ENCODE peak calls at places on chromosome 14, in ten cellular contexts. B is cardiac fibroblast; O is activated effector memory CD4-positive, alpha-beta T cell treated with Interleukin-2 at 50 U/mL for 16 hours; V is T-helper 2 cell; G is hippocampal formation; J is AG04450; Y is iPS DF 6.9; Z is NCI-H1105; K is IMR-90; D is A549. H is an unnamed sample.

GRCh38 chr14:22159968-22160367 is 429.1 kb downstream of the DAD1 start:
- DNase-seq in B (no peak), O (no peak), V (no peak), G (no peak), J (no peak), Y (no peak), Z (no peak), K (no peak), D (no peak), H (no peak)

GRCh38 chr14:77062261-77062660 is 33.8 kb upstream of the IRF2BPL start:
- DNase-seq in B (no peak), O (no peak), V (no peak), G (no peak), J (no peak), Y (no peak), Z (no peak), K (no peak), D (no peak), H (no peak)

GRCh38 chr14:62181591-62181990 is 419.4 kb downstream of the SNAPC1 start:
- DNase-seq in B (no peak), O (no peak), V (no peak), G (no peak), J (no peak), Y (no peak), Z (no peak), K (no peak), D (no peak), H (no peak)

GRCh38 chr14:29461131-29461530 is 466.5 kb downstream of the PRKD1 start:
- DNase-seq in B (no peak), O (no peak), V (no peak), G (no peak), J (no peak), Y (no peak), Z (no peak), K (no peak), D (no peak), H (no peak)

GRCh38 chr14:100532916-100533630 is 54.1 kb downstream of the BEGAIN start:
- DNase-seq in B (peak), O (no peak), V (no peak), G (no peak), J (peak), Y (no peak), Z (no peak), K (peak), D (no peak), H (no peak)

GRCh38 chr14:38098074-38098846 is 109.4 kb upstream of the SSTR1 start:
- DNase-seq in B (peak), O (no peak), V (no peak), G (no peak), J (peak), Y (no peak), Z (no peak), K (peak), D (no peak), H (peak)

GRCh38 chr14:67641902-67642749 is 22.4 kb downstream of the ARG2 start:
- DNase-seq in B (no peak), O (no peak), V (no peak), G (no peak), J (no peak), Y (no peak), Z (no peak), K (no peak), D (no peak), H (no peak)

GRCh38 chr14:31292962-31293616 is 85.5 kb upstream of the HECTD1 start:
- DNase-seq in B (no peak), O (no peak), V (no peak), G (no peak), J (no peak), Y (no peak), Z (no peak), K (no peak), D (no peak), H (no peak)

GRCh38 chr14:63878052-63878451 is 25.2 kb downstream of the SYNE2 start:
- DNase-seq in B (no peak), O (no peak), V (no peak), G (no peak), J (no peak), Y (no peak), Z (no peak), K (no peak), D (no peak), H (no peak)

GRCh38 chr14:69299286-69300035 is 39.5 kb downstream of the GALNT16 start:
- DNase-seq in B (no peak), O (no peak), V (no peak), G (no peak), J (no peak), Y (no peak), Z (no peak), K (no peak), D (no peak), H (no peak)

GRCh38 chr14:68501621-68502052 is 291.2 kb downstream of the ZFP36L1 start:
- DNase-seq in B (peak), O (no peak), V (no peak), G (no peak), J (no peak), Y (no peak), Z (no peak), K (no peak), D (no peak), H (no peak)

GRCh38 chr14:24331731-24332093 is 3.2 kb downstream of the ADCY4 start:
- DNase-seq in B (no peak), O (no peak), V (no peak), G (no peak), J (no peak), Y (no peak), Z (no peak), K (no peak), D (no peak), H (no peak)

GRCh38 chr14:55206175-55206574 is 14.8 kb upstream of the DLGAP5 start:
- DNase-seq in B (no peak), O (no peak), V (no peak), G (no peak), J (no peak), Y (no peak), Z (no peak), K (no peak), D (no peak), H (no peak)

GRCh38 chr14:96502621-96503251 is 554 bp downstream of the PAPOLA start:
- DNase-seq in B (peak), O (no peak), V (no peak), G (peak), J (no peak), Y (no peak), Z (peak), K (peak), D (peak), H (no peak)

GRCh38 chr14:91058017-91058675 is 2.3 kb downstream of the RPS6KA5 start:
- DNase-seq in B (no peak), O (no peak), V (no peak), G (no peak), J (no peak), Y (no peak), Z (no peak), K (no peak), D (no peak), H (peak)

GRCh38 chr14:33943484-33943883 is 7.4 kb downstream of the EGLN3 start:
- DNase-seq in B (no peak), O (no peak), V (no peak), G (no peak), J (no peak), Y (no peak), Z (peak), K (no peak), D (no peak), H (no peak)

GRCh38 chr14:67919259-67919658 is 99.7 kb downstream of the RAD51B start:
- DNase-seq in B (peak), O (no peak), V (no peak), G (no peak), J (no peak), Y (no peak), Z (no peak), K (peak), D (no peak), H (no peak)

GRCh38 chr14:34944744-34945143 is 38.0 kb upstream of the SRP54 start:
- DNase-seq in B (no peak), O (no peak), V (no peak), G (no peak), J (no peak), Y (no peak), Z (no peak), K (no peak), D (no peak), H (no peak)

GRCh38 chr14:54050759-54051158 is 94.1 kb upstream of the BMP4 start:
- DNase-seq in B (no peak), O (no peak), V (no peak), G (no peak), J (no peak), Y (no peak), Z (no peak), K (no peak), D (no peak), H (no peak)

GRCh38 chr14:52455291-52456088 is 96.8 kb downstream of the TXNDC16 start:
- DNase-seq in B (peak), O (no peak), V (no peak), G (no peak), J (peak), Y (no peak), Z (no peak), K (peak), D (no peak), H (peak)

GRCh38 chr14:56061051-56061450 is 57.2 kb upstream of the PELI2 start:
- DNase-seq in B (no peak), O (no peak), V (no peak), G (no peak), J (no peak), Y (no peak), Z (no peak), K (no peak), D (no peak), H (no peak)

GRCh38 chr14:32319368-32320049 is 9.6 kb upstream of the AKAP6 start:
- DNase-seq in B (peak), O (no peak), V (no peak), G (no peak), J (no peak), Y (no peak), Z (no peak), K (no peak), D (no peak), H (no peak)

GRCh38 chr14:35403085-35403396 is 1.5 kb downstream of the NFKBIA start:
- DNase-seq in B (peak), O (no peak), V (no peak), G (no peak), J (no peak), Y (no peak), Z (no peak), K (peak), D (no peak), H (no peak)

GRCh38 chr14:104656014-104656714 is 33.3 kb upstream of the INF2 start:
- DNase-seq in B (no peak), O (no peak), V (no peak), G (no peak), J (no peak), Y (no peak), Z (no peak), K (no peak), D (no peak), H (no peak)

GRCh38 chr14:91149462-91149861 is 35.6 kb downstream of the DGLUCY start:
- DNase-seq in B (peak), O (no peak), V (no peak), G (no peak), J (peak), Y (no peak), Z (no peak), K (peak), D (peak), H (peak)

GRCh38 chr14:51552768-51553426 is 98.8 kb upstream of the FRMD6 start:
- DNase-seq in B (no peak), O (no peak), V (no peak), G (no peak), J (no peak), Y (no peak), Z (peak), K (no peak), D (no peak), H (no peak)

GRCh38 chr14:25007832-25008231 is 42.1 kb downstream of the STXBP6 start:
- DNase-seq in B (no peak), O (no peak), V (no peak), G (no peak), J (no peak), Y (no peak), Z (peak), K (no peak), D (no peak), H (no peak)

GRCh38 chr14:37864861-37865718 is 269.7 kb downstream of the TTC6 start:
- DNase-seq in B (no peak), O (no peak), V (no peak), G (no peak), J (no peak), Y (no peak), Z (no peak), K (peak), D (no peak), H (no peak)

GRCh38 chr14:29548948-29549370 is 378.7 kb downstream of the PRKD1 start:
- DNase-seq in B (peak), O (no peak), V (no peak), G (no peak), J (peak), Y (peak), Z (peak), K (peak), D (peak), H (peak)